ENCODE peak calls at places on chromosomes 12 and 14, in nine cellular contexts. J is bronchial epithelial cell, Q is osteocyte, G is B cell, X is coronary artery, K is MCF 10A, W is transverse colon, V is GM06990, B is psoas muscle. T is an unnamed sample.

GRCh38 chr12:45543887-45544286 is 185.6 kb upstream of the ARID2 start:
- DNase-seq in B (no peak), Q (no peak), J (peak; percentile 83), X (no peak), G (peak; percentile 80), V (peak; percentile 41), W (peak; percentile 39), K (peak; percentile 81), T (peak; percentile 77)

GRCh38 chr14:33184587-33184986 is 245.9 kb downstream of the NPAS3 start:
- DNase-seq in Q (no peak), J (peak; percentile 4), G (no peak), B (no peak), X (no peak), V (no peak), K (peak; percentile 20), W (no peak), T (no peak)

GRCh38 chr12:92553389-92553788 is 149.4 kb upstream of the PLEKHG7 start:
- DNase-seq in Q (no peak), X (no peak), K (peak; percentile 81), B (no peak), W (no peak), G (no peak), J (peak; percentile 97), V (no peak), T (no peak)

GRCh38 chr12:89351489-89352241 is 636 bp downstream of the DUSP6 start:
- DNase-seq in G (peak; percentile 71), J (no peak), B (peak; percentile 37), V (peak; percentile 59), W (peak; percentile 47), Q (no peak), X (peak; percentile 82), K (no peak), T (peak; percentile 47)

GRCh38 chr14:100868621-100869370 is 34.7 kb downstream of the RTL1 start:
- DNase-seq in J (no peak), B (no peak), Q (no peak), W (no peak), G (no peak), X (no peak), K (no peak), V (no peak), T (no peak)

GRCh38 chr12:26406813-26407212 is 211.4 kb downstream of the SSPN start:
- DNase-seq in Q (no peak), G (no peak), K (no peak), V (no peak), X (no peak), J (no peak), B (no peak), W (no peak), T (no peak)

GRCh38 chr12:64088431-64089349 is 133.4 kb downstream of the KICS2 start:
- DNase-seq in X (no peak), Q (no peak), J (peak; percentile 95), W (peak; percentile 65), K (peak; percentile 94), V (no peak), G (no peak), B (peak; percentile 25), T (no peak)

GRCh38 chr12:111211910-111212757 is 156.8 kb downstream of the PHETA1 start:
- DNase-seq in Q (no peak), W (no peak), J (no peak), V (no peak), B (no peak), G (no peak), X (no peak), K (peak; percentile 8), T (peak; percentile 43)

GRCh38 chr14:102479777-102480176 is 29.8 kb downstream of the ANKRD9 start:
- DNase-seq in X (no peak), V (no peak), G (no peak), K (no peak), J (no peak), W (peak; percentile 65), Q (no peak), B (peak; percentile 53), T (no peak)

GRCh38 chr12:88501976-88502938 is 78.0 kb downstream of the KITLG start:
- DNase-seq in G (no peak), B (no peak), K (peak; percentile 47), J (peak; percentile 88), X (no peak), Q (no peak), W (no peak), V (no peak), T (no peak)

GRCh38 chr14:68602507-68602906 is 190.4 kb downstream of the ZFP36L1 start:
- DNase-seq in W (no peak), G (no peak), K (no peak), V (no peak), Q (no peak), J (no peak), X (no peak), B (no peak), T (no peak)

GRCh38 chr12:91948504-91948903 is 197.1 kb downstream of the BTG1 start:
- DNase-seq in V (no peak), Q (no peak), B (no peak), K (no peak), G (peak; percentile 11), W (peak; percentile 13), X (no peak), J (no peak), T (no peak)

GRCh38 chr12:23543767-23544166 is 405.7 kb downstream of the SOX5 start:
- DNase-seq in B (no peak), W (no peak), G (no peak), X (no peak), V (no peak), Q (no peak), J (no peak), K (no peak), T (no peak)

GRCh38 chr14:23439107-23439835 is 3.8 kb upstream of the MYH7 start:
- DNase-seq in X (peak; percentile 47), W (no peak), V (no peak), K (no peak), B (no peak), G (no peak), J (no peak), Q (peak; percentile 63), T (no peak)

GRCh38 chr14:64714432-64715025 is 10.3 kb downstream of the PLEKHG3 start:
- DNase-seq in V (no peak), B (no peak), Q (no peak), J (no peak), G (no peak), W (no peak), K (no peak), X (peak; percentile 12), T (no peak)

GRCh38 chr12:115541891-115542361 is 735.6 kb downstream of the MED13L start:
- DNase-seq in Q (no peak), K (peak; percentile 43), W (no peak), B (no peak), X (no peak), G (no peak), V (no peak), J (no peak), T (no peak)

GRCh38 chr12:57898308-57898970 is 42.9 kb upstream of the ATP23 start:
- DNase-seq in J (peak; percentile 29), K (peak; percentile 43), Q (no peak), W (peak; percentile 48), G (peak; percentile 50), B (no peak), V (no peak), X (no peak), T (peak; percentile 59)

GRCh38 chr12:47818382-47818700 is 1.4 kb downstream of the HDAC7 start:
- DNase-seq in K (no peak), V (no peak), X (no peak), B (no peak), J (no peak), W (peak; percentile 26), G (no peak), Q (no peak), T (no peak)

GRCh38 chr12:95980437-95980836 is 15.7 kb downstream of the HAL start:
- DNase-seq in G (no peak), Q (no peak), J (no peak), V (no peak), K (no peak), X (no peak), W (no peak), B (no peak), T (no peak)

GRCh38 chr12:49707127-49707811 is at the start of gene FMNL3:
- DNase-seq in K (peak; percentile 89), G (peak; percentile 100), X (peak; percentile 98), V (peak; percentile 99), B (peak; percentile 98), Q (peak; percentile 99), J (peak; percentile 79), W (peak; percentile 98), T (peak; percentile 99)

GRCh38 chr12:49705479-49706267 is 1.5 kb downstream of the FMNL3 start:
- DNase-seq in V (peak; percentile 48), G (no peak), J (peak; percentile 27), K (no peak), W (peak; percentile 30), X (no peak), B (peak; percentile 51), Q (no peak), T (peak; percentile 55)

GRCh38 chr12:49706351-49707126 is 666 bp downstream of the FMNL3 start:
- DNase-seq in V (peak; percentile 49), J (no peak), K (no peak), W (peak; percentile 18), Q (no peak), B (peak; percentile 24), G (peak; percentile 47), X (peak; percentile 83), T (no peak)

GRCh38 chr12:49708851-49709250 is 1.6 kb upstream of the FMNL3 start:
- DNase-seq in W (no peak), J (no peak), B (no peak), V (no peak), Q (no peak), X (no peak), K (no peak), G (no peak), T (no peak)

GRCh38 chr12:49707812-49708147 is 575 bp upstream of the FMNL3 start:
- DNase-seq in J (no peak), K (no peak), G (no peak), X (no peak), W (no peak), V (no peak), B (no peak), Q (no peak), T (no peak)
- TF ChIP-seq CTCF in J (no peak), K (no peak), G (peak; percentile 11), X (no peak), W (no peak), V (no peak), B (no peak), Q (no peak), T (no peak)

GRCh38 chr12:109888179-109889020 is 8.1 kb upstream of the GLTP start:
- DNase-seq in Q (no peak), G (peak; percentile 38), K (peak; percentile 94), V (peak; percentile 58), B (no peak), X (no peak), J (peak; percentile 99), W (no peak), T (no peak)
- TF ChIP-seq CTCF in Q (no peak), G (no peak), K (peak; percentile 7), V (no peak), B (no peak), X (no peak), J (peak; percentile 5), W (no peak), T (no peak)

GRCh38 chr12:118436002-118436724 is 59.8 kb downstream of the SUDS3 start:
- DNase-seq in G (no peak), B (no peak), J (peak; percentile 25), V (no peak), X (no peak), Q (no peak), K (peak; percentile 43), W (no peak), T (peak; percentile 36)
- TF ChIP-seq CTCF in G (no peak), B (peak; percentile 51), J (peak; percentile 11), V (peak; percentile 48), X (no peak), Q (no peak), K (peak; percentile 18), W (peak; percentile 21), T (peak; percentile 48)

GRCh38 chr14:66662374-66662773 is 154.4 kb downstream of the GPHN start:
- DNase-seq in X (no peak), B (no peak), W (no peak), Q (no peak), G (no peak), K (peak; percentile 8), V (no peak), J (peak; percentile 20), T (no peak)
- TF ChIP-seq CTCF in X (no peak), B (peak; percentile 37), W (peak; percentile 17), Q (peak; percentile 36), G (no peak), K (no peak), V (peak; percentile 16), J (peak; percentile 43), T (no peak)

T was measured in GM13977.